ENCODE peak calls at places on chromosomes 3 and 15, in ten cellular contexts. W is RPMI8226; X is stimulated activated CD8-positive, alpha-beta memory T cell treated with anti-CD3 and anti-CD28 coated beads, Interleukin-4, amount 100 ng/mL, for 24 hours; B is NCI-H2171 treated with DMSO at 0.1 percent for 48 hours; T is thyroid gland; V is left lobe of liver; A is PC-9; P is T-helper 9 cell; L is neural crest cell; Z is NCI-H1092. I is an unnamed sample.

GRCh38 chr3:37712918-37713819 is 148.5 kb upstream of the CTDSPL start:
- DNase-seq in W (no peak), X (no peak), B (no peak), P (no peak), Z (no peak), T (peak; percentile 42), L (no peak), A (no peak), V (no peak), I (no peak)

GRCh38 chr3:127337911-127338531 is 50.2 kb upstream of the PRR20G start:
- DNase-seq in P (no peak), X (no peak), T (no peak), Z (no peak), W (no peak), A (no peak), L (no peak), B (no peak), V (no peak), I (no peak)

GRCh38 chr3:180612363-180612762 is 10.4 kb downstream of the TTC14 start:
- DNase-seq in V (no peak), B (no peak), L (no peak), Z (no peak), T (peak; percentile 5), A (no peak), X (no peak), P (no peak), W (no peak), I (no peak)

GRCh38 chr15:34154725-34155204 is 52.9 kb downstream of the PGBD4 start:
- DNase-seq in Z (no peak), T (no peak), X (no peak), P (no peak), L (no peak), V (no peak), W (no peak), A (peak; percentile 9), B (no peak), I (no peak)

GRCh38 chr3:117788086-117788485 is 1078.5 kb downstream of the TUSC7 start:
- DNase-seq in P (no peak), W (no peak), A (no peak), L (no peak), T (no peak), V (no peak), X (no peak), Z (peak; percentile 52), B (no peak), I (no peak)

GRCh38 chr3:13710251-13710650 is 161.3 kb downstream of the FBLN2 start:
- DNase-seq in W (no peak), B (no peak), X (no peak), T (no peak), L (no peak), Z (no peak), A (no peak), V (peak; percentile 27), P (no peak), I (no peak)

GRCh38 chr3:162437480-162437879 is 940.9 kb downstream of the OTOL1 start:
- DNase-seq in X (no peak), T (no peak), W (no peak), Z (no peak), B (no peak), V (no peak), P (no peak), A (peak; percentile 47), L (no peak), I (no peak)

GRCh38 chr15:45670061-45670460 is 35.2 kb downstream of the SQOR start:
- DNase-seq in A (no peak), X (no peak), L (no peak), V (no peak), T (no peak), W (no peak), Z (no peak), P (no peak), B (no peak), I (no peak)

GRCh38 chr3:84958495-84959469 is at the start of gene CADM2:
- DNase-seq in A (peak; percentile 83), B (peak; percentile 88), Z (peak; percentile 92), W (peak; percentile 77), P (peak; percentile 44), T (peak; percentile 92), V (peak; percentile 86), X (peak; percentile 54), L (peak; percentile 83), I (peak; percentile 97)

GRCh38 chr3:57971975-57972374 is 36.2 kb upstream of the FLNB start:
- DNase-seq in B (no peak), P (no peak), X (no peak), V (no peak), W (no peak), A (peak; percentile 90), L (no peak), Z (no peak), T (no peak), I (no peak)

GRCh38 chr15:57281357-57281756 is 94.9 kb upstream of the CGNL1 start:
- DNase-seq in V (no peak), X (no peak), W (no peak), T (no peak), A (no peak), B (no peak), L (no peak), Z (no peak), P (no peak), I (no peak)

GRCh38 chr3:76753599-76753998 is 286.3 kb upstream of the ROBO2 start:
- DNase-seq in Z (no peak), T (no peak), V (no peak), L (no peak), X (no peak), W (no peak), P (no peak), B (peak; percentile 3), A (no peak), I (no peak)

GRCh38 chr15:80070840-80071239 is 11.4 kb downstream of the ZFAND6 start:
- DNase-seq in V (no peak), P (no peak), W (no peak), A (no peak), T (no peak), Z (no peak), L (peak; percentile 7), X (no peak), B (no peak), I (peak; percentile 20)